ENCODE peak calls at places on chromosomes 13 and 19, in six cellular contexts. J is IMR-90, Z is HepG2, F is thyroid gland, X is GM12892, M is HCT116. T is an unnamed sample.

GRCh38 chr13:38990693-38991092 is at the start of gene STOML3:
- DNase-seq in J (no peak), Z (no peak), F (no peak), X (no peak), M (no peak), T (no peak)

GRCh38 chr19:11264452-11265176 is 2.3 kb upstream of the DOCK6 start:
- DNase-seq in J (no peak), Z (peak; percentile 31), F (peak; percentile 97), X (no peak), M (no peak), T (no peak)

GRCh38 chr19:2602391-2603181 is 99.9 kb downstream of the GNG7 start:
- DNase-seq in J (peak; percentile 81), Z (no peak), F (peak; percentile 91), X (no peak), M (no peak), T (no peak)

GRCh38 chr19:5321851-5322681 is 18.5 kb downstream of the PTPRS start:
- DNase-seq in J (no peak), Z (no peak), F (no peak), X (peak; percentile 81), M (no peak), T (no peak)

GRCh38 chr19:2246801-2247361 is 2.2 kb upstream of the AMH start:
- DNase-seq in J (peak; percentile 35), Z (no peak), F (no peak), X (no peak), M (no peak), T (no peak)

GRCh38 chr19:46776927-46777911 is 11.2 kb downstream of the SLC1A5 start:
- DNase-seq in J (no peak), Z (no peak), F (no peak), X (no peak), M (no peak), T (peak; percentile 59)

GRCh38 chr19:51712461-51713081 is 11.2 kb downstream of the HAS1 start:
- DNase-seq in J (peak; percentile 35), Z (no peak), F (peak; percentile 20), X (no peak), M (no peak), T (peak; percentile 34)

GRCh38 chr19:45492627-45493470 is 4.0 kb downstream of the RTN2 start:
- DNase-seq in J (peak; percentile 80), Z (peak; percentile 68), F (peak; percentile 22), X (peak; percentile 64), M (peak; percentile 72), T (peak; percentile 61)

GRCh38 chr13:50713849-50714248 is 129.6 kb downstream of the DLEU7 start:
- DNase-seq in J (peak; percentile 59), Z (no peak), F (no peak), X (peak; percentile 5), M (no peak), T (no peak)

GRCh38 chr19:39263912-39264305 is 4.3 kb upstream of the IFNL2 start:
- DNase-seq in J (no peak), Z (no peak), F (no peak), X (no peak), M (no peak), T (no peak)

GRCh38 chr13:23322353-23323336 is 110.9 kb downstream of the SACS start:
- DNase-seq in J (peak; percentile 6), Z (no peak), F (no peak), X (no peak), M (no peak), T (no peak)

GRCh38 chr13:113835461-113836274 is 28.2 kb downstream of the GAS6 start:
- DNase-seq in J (peak; percentile 79), Z (no peak), F (no peak), X (no peak), M (no peak), T (no peak)

GRCh38 chr13:39047560-39047959 is 9.3 kb downstream of the NHLRC3 start:
- DNase-seq in J (no peak), Z (no peak), F (peak; percentile 63), X (no peak), M (no peak), T (no peak)

GRCh38 chr19:17145546-17146497 is 69.3 kb upstream of the USE1 start:
- DNase-seq in J (no peak), Z (no peak), F (no peak), X (no peak), M (no peak), T (no peak)

GRCh38 chr19:37654525-37654832 is 786 bp downstream of the ZFP30 start:
- DNase-seq in J (peak; percentile 26), Z (no peak), F (peak; percentile 24), X (no peak), M (no peak), T (no peak)

GRCh38 chr19:35673121-35673804 is 6.9 kb downstream of the UPK1A start:
- DNase-seq in J (peak; percentile 62), Z (peak; percentile 24), F (peak; percentile 19), X (peak; percentile 49), M (peak; percentile 53), T (peak; percentile 29)

GRCh38 chr19:55070755-55071502 is 4.7 kb upstream of the EPS8L1 start:
- DNase-seq in J (peak; percentile 58), Z (no peak), F (no peak), X (no peak), M (peak; percentile 89), T (peak; percentile 27)

GRCh38 chr19:37718357-37718756 is 1.2 kb downstream of the ZNF607 start:
- DNase-seq in J (no peak), Z (peak; percentile 10), F (no peak), X (no peak), M (no peak), T (no peak)

GRCh38 chr19:7928741-7929701 is 3.1 kb upstream of the CTXN1 start:
- DNase-seq in J (peak; percentile 88), Z (peak; percentile 53), F (peak; percentile 32), X (no peak), M (no peak), T (peak; percentile 64)

GRCh38 chr13:100658363-100658762 is 16.2 kb downstream of the TMTC4 start:
- DNase-seq in J (no peak), Z (no peak), F (no peak), X (no peak), M (no peak), T (no peak)

GRCh38 chr13:112897956-112898785 is 70.8 kb upstream of the MCF2L start:
- DNase-seq in J (no peak), Z (no peak), F (no peak), X (no peak), M (no peak), T (no peak)

GRCh38 chr13:98613591-98613990 is 36.7 kb upstream of the STK24 start:
- DNase-seq in J (no peak), Z (no peak), F (no peak), X (no peak), M (no peak), T (no peak)

GRCh38 chr19:40717325-40717879 is 490 bp downstream of the ITPKC start:
- DNase-seq in J (no peak), Z (no peak), F (no peak), X (no peak), M (no peak), T (no peak)

GRCh38 chr13:20241593-20241992 is 9.5 kb upstream of the GJB6 start:
- DNase-seq in J (no peak), Z (no peak), F (peak; percentile 63), X (no peak), M (no peak), T (no peak)

GRCh38 chr13:31192306-31192705 is 7.5 kb upstream of the B3GLCT start:
- DNase-seq in J (no peak), Z (no peak), F (no peak), X (no peak), M (no peak), T (no peak)

GRCh38 chr19:7905298-7905697 is 1.6 kb downstream of the MAP2K7 start:
- DNase-seq in J (no peak), Z (no peak), F (no peak), X (no peak), M (no peak), T (no peak)

GRCh38 chr19:55259540-55260210 is 858 bp upstream of the PPP6R1 start:
- DNase-seq in J (no peak), Z (no peak), F (no peak), X (no peak), M (no peak), T (no peak)

GRCh38 chr13:51689597-51689996 is 105.3 kb downstream of the WDFY2 start:
- DNase-seq in J (no peak), Z (peak; percentile 94), F (no peak), X (no peak), M (no peak), T (no peak)

GRCh38 chr13:29959621-29960020 is 109.2 kb upstream of the UBL3 start:
- DNase-seq in J (no peak), Z (no peak), F (no peak), X (no peak), M (no peak), T (no peak)

GRCh38 chr13:29961036-29961685 is 110.7 kb upstream of the UBL3 start:
- DNase-seq in J (no peak), Z (no peak), F (peak; percentile 2), X (no peak), M (no peak), T (no peak)

GRCh38 chr13:29963086-29963485 is 112.7 kb upstream of the UBL3 start:
- DNase-seq in J (no peak), Z (no peak), F (no peak), X (no peak), M (no peak), T (no peak)

GRCh38 chr13:29969286-29969685 is 118.9 kb upstream of the UBL3 start:
- DNase-seq in J (peak; percentile 92), Z (no peak), F (no peak), X (no peak), M (no peak), T (no peak)

GRCh38 chr13:29964181-29964845 is 113.9 kb upstream of the UBL3 start:
- DNase-seq in J (no peak), Z (no peak), F (no peak), X (no peak), M (no peak), T (no peak)
- TF ChIP-seq POLR2A in J (no peak), Z (no peak), F (no peak), X (no peak), M (no peak), T (no peak)

GRCh38 chr13:73673931-73674330 is 460.3 kb downstream of the KLF12 start:
- DNase-seq in J (no peak), Z (no peak), F (no peak), X (no peak), M (no peak), T (no peak)
- TF ChIP-seq POLR2A in J (no peak), Z (no peak), F (no peak), X (no peak), M (no peak), T (no peak)

GRCh38 chr19:58380736-58381459 is at the start of gene ZNF837:
- DNase-seq in J (peak; percentile 100), Z (peak; percentile 99), F (peak; percentile 99), X (peak; percentile 94), M (peak; percentile 100), T (peak; percentile 100)
- TF ChIP-seq POLR2A in J (peak; percentile 67), Z (peak; percentile 79), F (peak; percentile 90), X (peak; percentile 82), M (peak; percentile 44), T (peak; percentile 95)

DNA sequence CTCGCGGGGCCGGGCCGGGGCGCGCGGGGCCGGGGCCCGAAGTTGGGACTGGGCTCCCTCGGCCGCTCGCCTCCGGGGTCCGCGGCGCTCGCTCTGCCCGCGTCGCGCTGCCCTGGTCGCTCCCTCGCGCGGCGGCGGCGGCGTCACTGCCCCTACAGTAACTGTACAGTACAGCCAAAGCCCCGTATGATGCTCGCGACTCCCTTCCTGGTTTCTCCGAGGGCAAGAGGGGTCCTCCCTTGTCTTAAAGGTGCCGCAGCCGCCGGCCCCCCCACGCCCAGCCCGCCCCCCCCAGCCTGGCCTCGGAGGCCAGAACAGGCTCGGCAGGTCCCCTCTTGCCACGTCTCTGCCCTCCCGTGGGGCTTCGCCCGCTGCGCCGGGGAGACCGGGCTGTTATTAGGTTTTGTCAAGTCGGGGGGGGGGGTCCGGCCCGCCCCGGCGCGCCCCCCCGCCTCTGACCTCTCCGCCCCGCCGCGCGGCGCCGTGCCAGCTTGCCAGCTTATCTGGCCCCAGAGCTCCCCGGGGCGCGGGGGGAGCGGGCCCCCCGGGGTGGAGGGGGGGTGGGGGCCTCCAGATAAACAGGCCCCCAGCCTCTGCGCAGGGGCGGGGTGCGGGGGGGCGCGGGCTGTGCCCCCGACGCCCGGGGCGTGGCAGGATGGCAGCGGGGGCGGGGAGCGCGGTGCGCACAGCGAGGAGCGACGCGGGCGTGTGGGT is at the start of gene ZBTB7A:
- DNase-seq in J (peak; percentile 61), Z (peak; percentile 60), F (peak; percentile 86), X (no peak), M (peak; percentile 53), T (peak; percentile 97)
- TF ChIP-seq POLR2A in J (no peak), Z (no peak), F (peak; percentile 40), X (peak; percentile 59), M (peak; percentile 22), T (no peak)